ENCODE peak calls at places on chromosomes 1 and 21, in ten cellular contexts. One of them, this sample, is unnamed.

GRCh38 chr1:211174375-211174774 is 40.4 kb upstream of the KCNH1 start:
- DNase-seq in OCI-LY7: no peak
- DNase-seq in breast epithelium: no peak
- DNase-seq in A549: no peak
- DNase-seq in Panc1: no peak
- DNase-seq in CD8-positive, alpha-beta T cell: no peak
- DNase-seq in GM06990: no peak
- DNase-seq in lower lobe of right lung: no peak
- DNase-seq in esophagus squamous epithelium: no peak
- DNase-seq in IMR-90: no peak
- DNase-seq in this sample: peak

GRCh38 chr1:242201090-242201489 is 202.2 kb upstream of the MAP1LC3C start:
- DNase-seq in OCI-LY7: no peak
- DNase-seq in GM06990: no peak
- DNase-seq in Panc1: no peak
- DNase-seq in lower lobe of right lung: no peak
- DNase-seq in breast epithelium: no peak
- DNase-seq in IMR-90: no peak
- DNase-seq in CD8-positive, alpha-beta T cell: no peak
- DNase-seq in A549: no peak
- DNase-seq in esophagus squamous epithelium: no peak
- DNase-seq in this sample: no peak

GRCh38 chr1:200290010-200290685 is 119.7 kb downstream of the ZNF281 start:
- DNase-seq in esophagus squamous epithelium: no peak
- DNase-seq in breast epithelium: no peak
- DNase-seq in IMR-90: no peak
- DNase-seq in CD8-positive, alpha-beta T cell: no peak
- DNase-seq in A549: peak
- DNase-seq in Panc1: no peak
- DNase-seq in OCI-LY7: peak
- DNase-seq in GM06990: no peak
- DNase-seq in lower lobe of right lung: no peak
- DNase-seq in this sample: no peak

GRCh38 chr1:162175393-162175792 is 105.9 kb downstream of the NOS1AP start:
- DNase-seq in GM06990: no peak
- DNase-seq in breast epithelium: no peak
- DNase-seq in esophagus squamous epithelium: no peak
- DNase-seq in lower lobe of right lung: no peak
- DNase-seq in IMR-90: no peak
- DNase-seq in OCI-LY7: no peak
- DNase-seq in CD8-positive, alpha-beta T cell: no peak
- DNase-seq in A549: no peak
- DNase-seq in Panc1: no peak
- DNase-seq in this sample: no peak

GRCh38 chr21:36355071-36355680 is 30.0 kb upstream of the CHAF1B start:
- DNase-seq in A549: no peak
- DNase-seq in lower lobe of right lung: no peak
- DNase-seq in esophagus squamous epithelium: no peak
- DNase-seq in OCI-LY7: no peak
- DNase-seq in GM06990: no peak
- DNase-seq in Panc1: no peak
- DNase-seq in breast epithelium: no peak
- DNase-seq in IMR-90: no peak
- DNase-seq in CD8-positive, alpha-beta T cell: no peak
- DNase-seq in this sample: no peak

GRCh38 chr1:160257411-160258015 is 4.8 kb downstream of the DCAF8 start:
- DNase-seq in IMR-90: no peak
- DNase-seq in esophagus squamous epithelium: no peak
- DNase-seq in GM06990: no peak
- DNase-seq in OCI-LY7: no peak
- DNase-seq in Panc1: no peak
- DNase-seq in breast epithelium: no peak
- DNase-seq in lower lobe of right lung: no peak
- DNase-seq in A549: no peak
- DNase-seq in CD8-positive, alpha-beta T cell: no peak
- DNase-seq in this sample: no peak

GRCh38 chr1:96366516-96366915 is 355.1 kb upstream of the PTBP2 start:
- DNase-seq in breast epithelium: no peak
- DNase-seq in OCI-LY7: no peak
- DNase-seq in IMR-90: no peak
- DNase-seq in Panc1: no peak
- DNase-seq in CD8-positive, alpha-beta T cell: no peak
- DNase-seq in esophagus squamous epithelium: no peak
- DNase-seq in A549: no peak
- DNase-seq in lower lobe of right lung: no peak
- DNase-seq in GM06990: no peak
- DNase-seq in this sample: peak

GRCh38 chr1:93447481-93448291 is at the start of gene FNBP1L:
- DNase-seq in GM06990: peak
- DNase-seq in lower lobe of right lung: peak
- DNase-seq in OCI-LY7: no peak
- DNase-seq in esophagus squamous epithelium: no peak
- DNase-seq in Panc1: no peak
- DNase-seq in A549: peak
- DNase-seq in IMR-90: peak
- DNase-seq in breast epithelium: peak
- DNase-seq in CD8-positive, alpha-beta T cell: peak
- DNase-seq in this sample: peak

GRCh38 chr1:170354216-170354615 is 177.8 kb upstream of the GORAB start:
- DNase-seq in esophagus squamous epithelium: no peak
- DNase-seq in CD8-positive, alpha-beta T cell: no peak
- DNase-seq in A549: no peak
- DNase-seq in IMR-90: no peak
- DNase-seq in GM06990: no peak
- DNase-seq in OCI-LY7: no peak
- DNase-seq in Panc1: no peak
- DNase-seq in breast epithelium: no peak
- DNase-seq in lower lobe of right lung: no peak
- DNase-seq in this sample: no peak

GRCh38 chr21:28632718-28633408 is 359.8 kb downstream of the LTN1 start:
- DNase-seq in Panc1: no peak
- DNase-seq in lower lobe of right lung: no peak
- DNase-seq in esophagus squamous epithelium: no peak
- DNase-seq in OCI-LY7: no peak
- DNase-seq in IMR-90: peak
- DNase-seq in GM06990: no peak
- DNase-seq in breast epithelium: no peak
- DNase-seq in A549: no peak
- DNase-seq in CD8-positive, alpha-beta T cell: no peak
- DNase-seq in this sample: peak

GRCh38 chr21:15631342-15631741 is 98.4 kb upstream of the USP25 start:
- DNase-seq in Panc1: no peak
- DNase-seq in A549: peak
- DNase-seq in GM06990: no peak
- DNase-seq in lower lobe of right lung: no peak
- DNase-seq in OCI-LY7: no peak
- DNase-seq in CD8-positive, alpha-beta T cell: no peak
- DNase-seq in breast epithelium: no peak
- DNase-seq in esophagus squamous epithelium: no peak
- DNase-seq in IMR-90: peak
- DNase-seq in this sample: peak

GRCh38 chr1:160158534-160158933 is 7.1 kb downstream of the ATP1A4 start:
- DNase-seq in A549: no peak
- DNase-seq in lower lobe of right lung: no peak
- DNase-seq in breast epithelium: no peak
- DNase-seq in GM06990: no peak
- DNase-seq in Panc1: no peak
- DNase-seq in IMR-90: no peak
- DNase-seq in esophagus squamous epithelium: no peak
- DNase-seq in OCI-LY7: no peak
- DNase-seq in CD8-positive, alpha-beta T cell: no peak
- DNase-seq in this sample: no peak

GRCh38 chr1:206653715-206654459 is 18.6 kb downstream of the DYRK3 start:
- DNase-seq in breast epithelium: no peak
- DNase-seq in CD8-positive, alpha-beta T cell: no peak
- DNase-seq in OCI-LY7: no peak
- DNase-seq in A549: no peak
- DNase-seq in Panc1: no peak
- DNase-seq in esophagus squamous epithelium: no peak
- DNase-seq in IMR-90: no peak
- DNase-seq in GM06990: no peak
- DNase-seq in lower lobe of right lung: no peak
- DNase-seq in this sample: peak

DNA sequence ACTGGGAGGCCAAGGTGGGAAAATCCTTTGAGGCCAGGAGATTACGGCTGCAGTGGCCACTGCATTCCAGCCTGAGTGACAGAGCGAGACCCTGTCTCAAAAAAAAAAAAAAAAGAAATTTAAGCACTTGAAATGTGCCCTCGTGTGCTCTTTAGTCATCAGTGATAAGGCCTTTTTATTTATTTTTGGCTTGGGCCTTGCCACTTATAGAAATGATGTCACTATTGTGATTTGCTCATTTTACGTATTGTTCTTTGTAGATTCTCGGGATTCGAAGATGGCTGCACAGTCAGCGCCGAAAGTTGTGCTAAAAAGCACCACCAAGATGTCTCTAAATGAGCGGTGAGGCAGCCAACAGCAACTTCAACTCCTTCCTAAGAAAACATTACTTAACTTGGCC is 2.4 kb downstream of the CHTOP start:
- DNase-seq in esophagus squamous epithelium: no peak
- DNase-seq in lower lobe of right lung: no peak
- DNase-seq in Panc1: no peak
- DNase-seq in GM06990: no peak
- DNase-seq in IMR-90: no peak
- DNase-seq in OCI-LY7: no peak
- DNase-seq in breast epithelium: no peak
- DNase-seq in A549: no peak
- DNase-seq in CD8-positive, alpha-beta T cell: no peak
- DNase-seq in this sample: no peak
- H3K4me3 ChIP-seq in esophagus squamous epithelium: no peak
- H3K4me3 ChIP-seq in lower lobe of right lung: no peak
- H3K4me3 ChIP-seq in Panc1: no peak
- H3K4me3 ChIP-seq in GM06990: no peak
- H3K4me3 ChIP-seq in IMR-90: no peak
- H3K4me3 ChIP-seq in OCI-LY7: peak
- H3K4me3 ChIP-seq in breast epithelium: no peak
- H3K4me3 ChIP-seq in A549: no peak
- H3K4me3 ChIP-seq in CD8-positive, alpha-beta T cell: no peak
- H3K4me3 ChIP-seq in this sample: no peak

GRCh38 chr1:157776971-157777386 is at the start of gene FCRL2:
- DNase-seq in OCI-LY7: peak
- DNase-seq in A549: no peak
- DNase-seq in breast epithelium: no peak
- DNase-seq in lower lobe of right lung: no peak
- DNase-seq in esophagus squamous epithelium: no peak
- DNase-seq in IMR-90: no peak
- DNase-seq in GM06990: peak
- DNase-seq in Panc1: no peak
- DNase-seq in CD8-positive, alpha-beta T cell: no peak
- DNase-seq in this sample: no peak

GRCh38 chr1:157774412-157774811 is 2.5 kb downstream of the FCRL2 start:
- DNase-seq in GM06990: no peak
- DNase-seq in breast epithelium: no peak
- DNase-seq in OCI-LY7: no peak
- DNase-seq in esophagus squamous epithelium: no peak
- DNase-seq in IMR-90: no peak
- DNase-seq in A549: no peak
- DNase-seq in lower lobe of right lung: no peak
- DNase-seq in Panc1: no peak
- DNase-seq in CD8-positive, alpha-beta T cell: no peak
- DNase-seq in this sample: no peak

GRCh38 chr1:157775101-157775870 is 1.6 kb downstream of the FCRL2 start:
- DNase-seq in IMR-90: no peak
- DNase-seq in CD8-positive, alpha-beta T cell: no peak
- DNase-seq in lower lobe of right lung: no peak
- DNase-seq in GM06990: no peak
- DNase-seq in OCI-LY7: no peak
- DNase-seq in A549: no peak
- DNase-seq in Panc1: no peak
- DNase-seq in esophagus squamous epithelium: no peak
- DNase-seq in breast epithelium: no peak
- DNase-seq in this sample: no peak

GRCh38 chr1:157771666-157772425 is 5.1 kb downstream of the FCRL2 start:
- DNase-seq in IMR-90: no peak
- DNase-seq in lower lobe of right lung: no peak
- DNase-seq in GM06990: no peak
- DNase-seq in OCI-LY7: no peak
- DNase-seq in breast epithelium: no peak
- DNase-seq in Panc1: no peak
- DNase-seq in A549: no peak
- DNase-seq in esophagus squamous epithelium: no peak
- DNase-seq in CD8-positive, alpha-beta T cell: no peak
- DNase-seq in this sample: no peak

DNA sequence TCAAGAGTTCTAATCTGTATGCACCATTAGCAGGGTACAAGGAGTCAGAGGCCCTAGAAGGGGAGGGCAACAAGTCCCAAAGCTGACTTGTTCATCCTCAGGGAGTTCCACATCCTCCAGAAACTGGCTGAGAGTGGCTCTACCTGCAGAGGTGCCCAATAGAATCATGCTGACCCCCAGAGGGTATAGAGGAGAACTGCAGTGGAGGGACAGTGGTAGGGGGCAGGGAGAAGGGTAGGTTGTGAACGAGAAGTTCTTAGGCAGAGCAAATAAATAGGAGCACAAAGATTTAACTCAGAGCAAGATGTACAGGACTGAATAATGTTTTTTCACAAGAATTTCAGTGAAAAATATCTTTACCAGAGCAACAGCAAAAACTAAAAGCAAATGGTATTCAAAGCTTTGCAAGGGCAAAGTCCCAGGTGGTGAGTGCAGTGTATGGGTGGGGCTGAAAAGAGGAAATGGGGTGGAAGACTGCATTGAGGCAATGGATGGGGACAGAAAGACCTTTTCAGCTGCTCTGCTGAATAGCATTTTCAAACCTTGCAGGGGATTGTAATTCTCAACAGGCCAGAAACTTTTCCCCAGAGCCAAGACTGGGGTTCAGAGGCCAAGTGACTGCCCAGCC is 3.1 kb downstream of the FCRL2 start:
- DNase-seq in OCI-LY7: peak
- DNase-seq in A549: no peak
- DNase-seq in breast epithelium: no peak
- DNase-seq in lower lobe of right lung: no peak
- DNase-seq in esophagus squamous epithelium: no peak
- DNase-seq in Panc1: no peak
- DNase-seq in IMR-90: no peak
- DNase-seq in CD8-positive, alpha-beta T cell: no peak
- DNase-seq in GM06990: no peak
- DNase-seq in this sample: no peak
- TF ChIP-seq CTCF in OCI-LY7: peak
- TF ChIP-seq CTCF in A549: no peak
- TF ChIP-seq CTCF in breast epithelium: no peak
- TF ChIP-seq CTCF in lower lobe of right lung: no peak
- TF ChIP-seq CTCF in esophagus squamous epithelium: peak
- TF ChIP-seq CTCF in Panc1: peak
- TF ChIP-seq CTCF in IMR-90: no peak
- TF ChIP-seq CTCF in CD8-positive, alpha-beta T cell: no peak
- TF ChIP-seq CTCF in GM06990: peak
- TF ChIP-seq CTCF in this sample: no peak

GRCh38 chr1:37588939-37589338 is 6.8 kb downstream of the GNL2 start:
- DNase-seq in IMR-90: no peak
- DNase-seq in A549: no peak
- DNase-seq in OCI-LY7: no peak
- DNase-seq in esophagus squamous epithelium: no peak
- DNase-seq in Panc1: no peak
- DNase-seq in GM06990: no peak
- DNase-seq in breast epithelium: no peak
- DNase-seq in CD8-positive, alpha-beta T cell: no peak
- DNase-seq in lower lobe of right lung: no peak
- DNase-seq in this sample: no peak
- H3K4me3 ChIP-seq in IMR-90: no peak
- H3K4me3 ChIP-seq in A549: no peak
- H3K4me3 ChIP-seq in OCI-LY7: no peak
- H3K4me3 ChIP-seq in esophagus squamous epithelium: no peak
- H3K4me3 ChIP-seq in Panc1: no peak
- H3K4me3 ChIP-seq in GM06990: no peak
- H3K4me3 ChIP-seq in breast epithelium: no peak
- H3K4me3 ChIP-seq in CD8-positive, alpha-beta T cell: no peak
- H3K4me3 ChIP-seq in lower lobe of right lung: no peak
- H3K4me3 ChIP-seq in this sample: no peak

GRCh38 chr1:6260433-6260934 is 414 bp downstream of the GPR153 start:
- DNase-seq in lower lobe of right lung: no peak
- DNase-seq in esophagus squamous epithelium: no peak
- DNase-seq in GM06990: peak
- DNase-seq in OCI-LY7: no peak
- DNase-seq in IMR-90: no peak
- DNase-seq in breast epithelium: no peak
- DNase-seq in A549: no peak
- DNase-seq in Panc1: no peak
- DNase-seq in CD8-positive, alpha-beta T cell: no peak
- DNase-seq in this sample: no peak
- TF ChIP-seq CTCF in lower lobe of right lung: no peak
- TF ChIP-seq CTCF in esophagus squamous epithelium: no peak
- TF ChIP-seq CTCF in GM06990: no peak
- TF ChIP-seq CTCF in OCI-LY7: no peak
- TF ChIP-seq CTCF in IMR-90: no peak
- TF ChIP-seq CTCF in breast epithelium: no peak
- TF ChIP-seq CTCF in A549: no peak
- TF ChIP-seq CTCF in Panc1: no peak
- TF ChIP-seq CTCF in CD8-positive, alpha-beta T cell: no peak
- TF ChIP-seq CTCF in this sample: no peak